ENCODE peak calls at places on chromosomes 2 and 18, in six cellular contexts. One of them, this sample, is unnamed.

GRCh38 chr2:218402491-218402901 is 2.8 kb downstream of the CTDSP1 start:
- DNase-seq in nucleus accumbens: no peak
- DNase-seq in CD8-positive, alpha-beta memory T cell: no peak
- DNase-seq in activated CD8-positive, alpha-beta memory T cell treated with anti-CD3 and anti-CD28 coated beads, Interleukin-2, amount 50 U/mL, for 48 hours: no peak
- DNase-seq in activated CD4-positive, alpha-beta memory T cell treated with anti-CD3 and anti-CD28 coated beads, Interleukin-2, amount 10 ng/mL, durations not matched to agents 7 days and 5 days: no peak
- DNase-seq in ovary: no peak
- DNase-seq in this sample: no peak

GRCh38 chr2:219612605-219613286 is 14.7 kb upstream of the SLC4A3 start:
- DNase-seq in nucleus accumbens: no peak
- DNase-seq in CD8-positive, alpha-beta memory T cell: no peak
- DNase-seq in activated CD8-positive, alpha-beta memory T cell treated with anti-CD3 and anti-CD28 coated beads, Interleukin-2, amount 50 U/mL, for 48 hours: no peak
- DNase-seq in activated CD4-positive, alpha-beta memory T cell treated with anti-CD3 and anti-CD28 coated beads, Interleukin-2, amount 10 ng/mL, durations not matched to agents 7 days and 5 days: no peak
- DNase-seq in ovary: no peak
- DNase-seq in this sample: peak

GRCh38 chr2:132797551-132797950 is 127.5 kb upstream of the LYPD1 start:
- DNase-seq in nucleus accumbens: no peak
- DNase-seq in CD8-positive, alpha-beta memory T cell: no peak
- DNase-seq in activated CD8-positive, alpha-beta memory T cell treated with anti-CD3 and anti-CD28 coated beads, Interleukin-2, amount 50 U/mL, for 48 hours: no peak
- DNase-seq in activated CD4-positive, alpha-beta memory T cell treated with anti-CD3 and anti-CD28 coated beads, Interleukin-2, amount 10 ng/mL, durations not matched to agents 7 days and 5 days: no peak
- DNase-seq in ovary: no peak
- DNase-seq in this sample: no peak

GRCh38 chr2:193315428-193316091 is 1120.8 kb upstream of the TMEFF2 start:
- DNase-seq in nucleus accumbens: no peak
- DNase-seq in CD8-positive, alpha-beta memory T cell: no peak
- DNase-seq in activated CD8-positive, alpha-beta memory T cell treated with anti-CD3 and anti-CD28 coated beads, Interleukin-2, amount 50 U/mL, for 48 hours: no peak
- DNase-seq in activated CD4-positive, alpha-beta memory T cell treated with anti-CD3 and anti-CD28 coated beads, Interleukin-2, amount 10 ng/mL, durations not matched to agents 7 days and 5 days: no peak
- DNase-seq in ovary: no peak
- DNase-seq in this sample: no peak

GRCh38 chr2:105744909-105745853 is at the start of gene NCK2:
- DNase-seq in nucleus accumbens: no peak
- DNase-seq in CD8-positive, alpha-beta memory T cell: peak
- DNase-seq in activated CD8-positive, alpha-beta memory T cell treated with anti-CD3 and anti-CD28 coated beads, Interleukin-2, amount 50 U/mL, for 48 hours: no peak
- DNase-seq in activated CD4-positive, alpha-beta memory T cell treated with anti-CD3 and anti-CD28 coated beads, Interleukin-2, amount 10 ng/mL, durations not matched to agents 7 days and 5 days: no peak
- DNase-seq in ovary: peak
- DNase-seq in this sample: peak

GRCh38 chr2:105376789-105377231 is 22.0 kb downstream of the FHL2 start:
- DNase-seq in nucleus accumbens: no peak
- DNase-seq in CD8-positive, alpha-beta memory T cell: no peak
- DNase-seq in activated CD8-positive, alpha-beta memory T cell treated with anti-CD3 and anti-CD28 coated beads, Interleukin-2, amount 50 U/mL, for 48 hours: no peak
- DNase-seq in activated CD4-positive, alpha-beta memory T cell treated with anti-CD3 and anti-CD28 coated beads, Interleukin-2, amount 10 ng/mL, durations not matched to agents 7 days and 5 days: no peak
- DNase-seq in ovary: peak
- DNase-seq in this sample: no peak

GRCh38 chr2:147125145-147125544 is 719.7 kb upstream of the ACVR2A start:
- DNase-seq in nucleus accumbens: no peak
- DNase-seq in CD8-positive, alpha-beta memory T cell: no peak
- DNase-seq in activated CD8-positive, alpha-beta memory T cell treated with anti-CD3 and anti-CD28 coated beads, Interleukin-2, amount 50 U/mL, for 48 hours: no peak
- DNase-seq in activated CD4-positive, alpha-beta memory T cell treated with anti-CD3 and anti-CD28 coated beads, Interleukin-2, amount 10 ng/mL, durations not matched to agents 7 days and 5 days: no peak
- DNase-seq in ovary: no peak
- DNase-seq in this sample: no peak

GRCh38 chr18:62776066-62776570 is 60.8 kb downstream of the PHLPP1 start:
- DNase-seq in nucleus accumbens: no peak
- DNase-seq in CD8-positive, alpha-beta memory T cell: no peak
- DNase-seq in activated CD8-positive, alpha-beta memory T cell treated with anti-CD3 and anti-CD28 coated beads, Interleukin-2, amount 50 U/mL, for 48 hours: no peak
- DNase-seq in activated CD4-positive, alpha-beta memory T cell treated with anti-CD3 and anti-CD28 coated beads, Interleukin-2, amount 10 ng/mL, durations not matched to agents 7 days and 5 days: no peak
- DNase-seq in ovary: no peak
- DNase-seq in this sample: no peak